ENCODE peak calls at places on chromosome 20, in seven cellular contexts. V is uterus, K is epithelial cell of prostate, C is RWPE1, H is mucosa of gallbladder, Y is glomerular endothelial cell, J is posterior vena cava. A is an unnamed sample.

GRCh38 chr20:42018979-42019378 is 400.8 kb upstream of the CHD6 start:
- DNase-seq in K (no peak), H (no peak), V (no peak), J (no peak), Y (no peak), C (no peak), A (no peak)

GRCh38 chr20:58619847-58620431 is 31.1 kb upstream of the STX16 start:
- DNase-seq in K (no peak), Y (no peak), J (peak; percentile 57), H (no peak), C (peak; percentile 32), V (no peak), A (no peak)

GRCh38 chr20:371755-372542 is 8.6 kb upstream of the TRIB3 start:
- DNase-seq in K (no peak), Y (peak; percentile 68), J (no peak), C (peak; percentile 80), H (no peak), V (peak; percentile 77), A (no peak)

GRCh38 chr20:62178316-62179161 is 4.3 kb upstream of the MTG2 start:
- DNase-seq in C (no peak), Y (no peak), H (no peak), J (no peak), V (no peak), K (no peak), A (no peak)

GRCh38 chr20:688809-689208 is 13.2 kb upstream of the SCRT2 start:
- DNase-seq in K (no peak), J (peak; percentile 37), C (no peak), V (no peak), Y (no peak), H (no peak), A (peak; percentile 50)

GRCh38 chr20:58870293-58871014 is 17.9 kb downstream of the GNAS start:
- DNase-seq in H (peak; percentile 69), V (peak; percentile 75), J (peak; percentile 84), C (peak; percentile 92), Y (no peak), K (no peak), A (peak; percentile 71)

GRCh38 chr20:18057106-18057993 is at the start of gene OVOL2:
- DNase-seq in C (peak; percentile 77), V (no peak), Y (no peak), K (peak; percentile 81), J (no peak), H (peak; percentile 90), A (no peak)

GRCh38 chr20:22795897-22796296 is 211.5 kb upstream of the FOXA2 start:
- DNase-seq in Y (peak; percentile 97), C (peak; percentile 85), V (peak; percentile 78), K (no peak), J (peak; percentile 86), H (peak; percentile 85), A (no peak)

GRCh38 chr20:63080411-63080810 is 73.6 kb upstream of the BHLHE23 start:
- DNase-seq in C (no peak), H (no peak), V (no peak), Y (no peak), K (no peak), J (no peak), A (no peak)

GRCh38 chr20:23120936-23121765 is 35.0 kb upstream of the CD93 start:
- DNase-seq in Y (no peak), V (no peak), K (no peak), C (no peak), J (peak; percentile 74), H (no peak), A (no peak)

GRCh38 chr20:33234050-33234449 is 1.7 kb upstream of the BPIFA1 start:
- DNase-seq in H (no peak), V (no peak), J (no peak), Y (no peak), C (no peak), K (no peak), A (no peak)

A was measured in Ammon's horn.